ENCODE peak calls at places on chromosomes 13 and 19, in nine cellular contexts. E is stimulated activated CD4-positive, alpha-beta T cell treated with anti-CD3 and anti-CD28 coated beads, Interleukin-4, amount 100 ng/mL, for 24 hours; O is T follicular helper cell; K is HEK293T; X is NCI-H446; A is small intestine; F is T-helper 2 cell; N is omental fat pad; M is SW 1271. B is an unnamed sample.

GRCh38 chr13:101429733-101430132 is 13.4 kb upstream of the NALCN start:
- DNase-seq in E (no peak), K (no peak), N (no peak), O (no peak), X (no peak), A (no peak), F (no peak), M (no peak), B (no peak)

GRCh38 chr13:59666504-59666903 is 497.2 kb downstream of the DIAPH3 start:
- DNase-seq in F (no peak), E (no peak), X (no peak), N (no peak), K (no peak), A (no peak), M (no peak), O (no peak), B (peak; percentile 26)

GRCh38 chr13:113616991-113617749 is 32.6 kb downstream of the TFDP1 start:
- DNase-seq in A (no peak), X (no peak), O (no peak), K (no peak), M (no peak), N (no peak), F (no peak), E (no peak), B (peak; percentile 35)

GRCh38 chr13:73997964-73998363 is 136.2 kb downstream of the KLF12 start:
- DNase-seq in X (no peak), E (no peak), K (no peak), M (no peak), O (no peak), A (no peak), F (no peak), N (no peak), B (no peak)

GRCh38 chr19:20247016-20247683 is 80.1 kb downstream of the ZNF486 start:
- DNase-seq in M (peak; percentile 3), O (peak; percentile 16), F (no peak), E (peak; percentile 30), X (no peak), K (no peak), A (no peak), N (no peak), B (no peak)

GRCh38 chr19:34275705-34276104 is 21.4 kb downstream of the GARRE1 start:
- DNase-seq in N (no peak), M (no peak), F (no peak), A (no peak), X (no peak), O (no peak), E (no peak), K (no peak), B (no peak)

GRCh38 chr13:75055296-75055695 is 426.7 kb downstream of the TBC1D4 start:
- DNase-seq in E (no peak), F (no peak), M (no peak), N (no peak), O (no peak), X (no peak), A (no peak), K (no peak), B (no peak)

GRCh38 chr13:103200118-103200885 is 134.1 kb upstream of the SLC10A2 start:
- DNase-seq in A (no peak), X (no peak), E (no peak), N (no peak), O (no peak), F (no peak), M (no peak), K (no peak), B (no peak)

GRCh38 chr19:49151339-49152217 is 3.6 kb downstream of the HRC start:
- DNase-seq in M (no peak), F (no peak), X (peak; percentile 42), E (no peak), K (peak; percentile 89), O (no peak), A (peak; percentile 98), N (no peak), B (no peak)